ENCODE peak calls at places on chromosomes 16 and 17, in seven cellular contexts. One of them, this sample, is unnamed.

GRCh38 chr17:57211543-57211942 is 44.8 kb upstream of the MSI2 start:
- DNase-seq in AG04450: no peak
- DNase-seq in colonic mucosa: no peak
- DNase-seq in bronchial epithelial cell: peak; percentile 85
- DNase-seq in left ventricle myocardium inferior: no peak
- DNase-seq in fibroblast of lung: peak; percentile 18
- DNase-seq in AG09309: no peak
- DNase-seq in this sample: no peak

GRCh38 chr17:79988163-79988971 is 47.3 kb downstream of the TBC1D16 start:
- DNase-seq in AG09309: peak; percentile 47
- DNase-seq in left ventricle myocardium inferior: no peak
- DNase-seq in fibroblast of lung: peak; percentile 92
- DNase-seq in AG04450: peak; percentile 55
- DNase-seq in colonic mucosa: peak; percentile 83
- DNase-seq in bronchial epithelial cell: peak; percentile 44
- DNase-seq in this sample: no peak

GRCh38 chr17:83109793-83110645 is 30.6 kb downstream of the METRNL start:
- DNase-seq in bronchial epithelial cell: peak; percentile 85
- DNase-seq in colonic mucosa: peak; percentile 82
- DNase-seq in AG09309: peak; percentile 93
- DNase-seq in fibroblast of lung: peak; percentile 94
- DNase-seq in AG04450: peak; percentile 88
- DNase-seq in left ventricle myocardium inferior: peak; percentile 83
- DNase-seq in this sample: peak; percentile 78

GRCh38 chr16:17002557-17002956 is 468.2 kb downstream of the XYLT1 start:
- DNase-seq in AG04450: no peak
- DNase-seq in left ventricle myocardium inferior: no peak
- DNase-seq in AG09309: no peak
- DNase-seq in fibroblast of lung: no peak
- DNase-seq in bronchial epithelial cell: no peak
- DNase-seq in colonic mucosa: no peak
- DNase-seq in this sample: no peak

GRCh38 chr16:75305364-75306101 is 54.1 kb upstream of the BCAR1 start:
- DNase-seq in colonic mucosa: peak; percentile 90
- DNase-seq in AG09309: peak; percentile 100
- DNase-seq in bronchial epithelial cell: peak; percentile 100
- DNase-seq in AG04450: peak; percentile 99
- DNase-seq in fibroblast of lung: peak; percentile 100
- DNase-seq in left ventricle myocardium inferior: peak; percentile 40
- DNase-seq in this sample: peak; percentile 99

GRCh38 chr17:12422632-12423031 is 243.1 kb upstream of the MYOCD start:
- DNase-seq in AG04450: no peak
- DNase-seq in colonic mucosa: no peak
- DNase-seq in bronchial epithelial cell: no peak
- DNase-seq in fibroblast of lung: no peak
- DNase-seq in AG09309: no peak
- DNase-seq in left ventricle myocardium inferior: peak; percentile 55
- DNase-seq in this sample: no peak

GRCh38 chr16:50301626-50302471 is 35.5 kb downstream of the ADCY7 start:
- DNase-seq in AG04450: no peak
- DNase-seq in bronchial epithelial cell: peak; percentile 56
- DNase-seq in colonic mucosa: peak; percentile 51
- DNase-seq in AG09309: peak; percentile 54
- DNase-seq in fibroblast of lung: peak; percentile 71
- DNase-seq in left ventricle myocardium inferior: no peak
- DNase-seq in this sample: peak; percentile 33

GRCh38 chr16:29687755-29688154 is 8.8 kb downstream of the QPRT start:
- DNase-seq in AG09309: no peak
- DNase-seq in fibroblast of lung: no peak
- DNase-seq in bronchial epithelial cell: no peak
- DNase-seq in AG04450: no peak
- DNase-seq in left ventricle myocardium inferior: no peak
- DNase-seq in colonic mucosa: no peak
- DNase-seq in this sample: no peak

GRCh38 chr16:4179763-4180260 is 62.1 kb downstream of the SRL start:
- DNase-seq in colonic mucosa: no peak
- DNase-seq in left ventricle myocardium inferior: no peak
- DNase-seq in AG04450: no peak
- DNase-seq in AG09309: no peak
- DNase-seq in bronchial epithelial cell: no peak
- DNase-seq in fibroblast of lung: no peak
- DNase-seq in this sample: no peak

GRCh38 chr17:56499799-56500388 is 93.6 kb upstream of the NOG start:
- DNase-seq in fibroblast of lung: peak; percentile 52
- DNase-seq in left ventricle myocardium inferior: no peak
- DNase-seq in AG04450: no peak
- DNase-seq in colonic mucosa: no peak
- DNase-seq in AG09309: no peak
- DNase-seq in bronchial epithelial cell: peak; percentile 50
- DNase-seq in this sample: no peak

GRCh38 chr17:21007646-21008045 is 35.2 kb downstream of the USP22 start:
- DNase-seq in fibroblast of lung: no peak
- DNase-seq in AG04450: no peak
- DNase-seq in bronchial epithelial cell: no peak
- DNase-seq in left ventricle myocardium inferior: no peak
- DNase-seq in colonic mucosa: no peak
- DNase-seq in AG09309: no peak
- DNase-seq in this sample: no peak

GRCh38 chr16:72295914-72296313 is 124.0 kb upstream of the PMFBP1 start:
- DNase-seq in left ventricle myocardium inferior: no peak
- DNase-seq in colonic mucosa: no peak
- DNase-seq in fibroblast of lung: no peak
- DNase-seq in AG09309: no peak
- DNase-seq in AG04450: no peak
- DNase-seq in bronchial epithelial cell: peak; percentile 17
- DNase-seq in this sample: no peak

GRCh38 chr16:75002474-75002873 is 3.6 kb downstream of the ZNRF1 start:
- DNase-seq in colonic mucosa: no peak
- DNase-seq in AG09309: no peak
- DNase-seq in left ventricle myocardium inferior: no peak
- DNase-seq in fibroblast of lung: no peak
- DNase-seq in AG04450: no peak
- DNase-seq in bronchial epithelial cell: no peak
- DNase-seq in this sample: no peak

GRCh38 chr17:37368577-37368976 is 7.2 kb upstream of the C17orf78 start:
- DNase-seq in AG09309: no peak
- DNase-seq in colonic mucosa: no peak
- DNase-seq in AG04450: no peak
- DNase-seq in left ventricle myocardium inferior: no peak
- DNase-seq in bronchial epithelial cell: peak; percentile 56
- DNase-seq in fibroblast of lung: peak; percentile 58
- DNase-seq in this sample: no peak

GRCh38 chr16:15950167-15950854 is 895 bp downstream of the ABCC1 start:
- DNase-seq in colonic mucosa: peak; percentile 40
- DNase-seq in AG09309: no peak
- DNase-seq in AG04450: no peak
- DNase-seq in fibroblast of lung: peak; percentile 47
- DNase-seq in left ventricle myocardium inferior: no peak
- DNase-seq in bronchial epithelial cell: peak; percentile 34
- DNase-seq in this sample: no peak

GRCh38 chr17:71118039-71118438 is 948.7 kb downstream of the KCNJ2 start:
- DNase-seq in AG04450: no peak
- DNase-seq in colonic mucosa: no peak
- DNase-seq in left ventricle myocardium inferior: no peak
- DNase-seq in AG09309: no peak
- DNase-seq in bronchial epithelial cell: peak; percentile 47
- DNase-seq in fibroblast of lung: peak; percentile 18
- DNase-seq in this sample: no peak

GRCh38 chr17:61904094-61904710 is 23.6 kb downstream of the INTS2 start:
- DNase-seq in AG09309: no peak
- DNase-seq in bronchial epithelial cell: no peak
- DNase-seq in left ventricle myocardium inferior: no peak
- DNase-seq in fibroblast of lung: no peak
- DNase-seq in AG04450: no peak
- DNase-seq in colonic mucosa: no peak
- DNase-seq in this sample: no peak

GRCh38 chr17:63961355-63962207 is 11.1 kb downstream of the SCN4A start:
- DNase-seq in left ventricle myocardium inferior: peak; percentile 56
- DNase-seq in fibroblast of lung: peak; percentile 85
- DNase-seq in AG09309: no peak
- DNase-seq in AG04450: no peak
- DNase-seq in bronchial epithelial cell: peak; percentile 59
- DNase-seq in colonic mucosa: peak; percentile 64
- DNase-seq in this sample: no peak

GRCh38 chr17:57823469-57824401 is 26.1 kb downstream of the MRPS23 start:
- DNase-seq in colonic mucosa: no peak
- DNase-seq in AG04450: no peak
- DNase-seq in fibroblast of lung: peak; percentile 51
- DNase-seq in left ventricle myocardium inferior: no peak
- DNase-seq in bronchial epithelial cell: no peak
- DNase-seq in AG09309: no peak
- DNase-seq in this sample: no peak

GRCh38 chr16:2483160-2483559 is 8.2 kb downstream of the TBC1D24 start:
- DNase-seq in bronchial epithelial cell: no peak
- DNase-seq in fibroblast of lung: no peak
- DNase-seq in colonic mucosa: no peak
- DNase-seq in left ventricle myocardium inferior: no peak
- DNase-seq in AG09309: no peak
- DNase-seq in AG04450: no peak
- DNase-seq in this sample: no peak

GRCh38 chr17:65155622-65156021 is 18.5 kb downstream of the RGS9 start:
- DNase-seq in AG09309: no peak
- DNase-seq in bronchial epithelial cell: no peak
- DNase-seq in left ventricle myocardium inferior: no peak
- DNase-seq in colonic mucosa: no peak
- DNase-seq in AG04450: no peak
- DNase-seq in fibroblast of lung: no peak
- DNase-seq in this sample: no peak

GRCh38 chr17:54891176-54891821 is 9.4 kb upstream of the TOM1L1 start:
- DNase-seq in bronchial epithelial cell: peak; percentile 62
- DNase-seq in left ventricle myocardium inferior: no peak
- DNase-seq in colonic mucosa: no peak
- DNase-seq in AG04450: peak; percentile 57
- DNase-seq in fibroblast of lung: peak; percentile 77
- DNase-seq in AG09309: peak; percentile 23
- DNase-seq in this sample: no peak
- TF ChIP-seq CTCF in bronchial epithelial cell: peak; percentile 36
- TF ChIP-seq CTCF in left ventricle myocardium inferior: peak; percentile 46
- TF ChIP-seq CTCF in colonic mucosa: peak; percentile 17
- TF ChIP-seq CTCF in AG04450: peak; percentile 56
- TF ChIP-seq CTCF in fibroblast of lung: peak; percentile 49
- TF ChIP-seq CTCF in AG09309: peak; percentile 39
- TF ChIP-seq CTCF in this sample: no peak

GRCh38 chr17:4553669-4554068 is 1.5 kb downstream of the MYBBP1A start:
- DNase-seq in AG09309: no peak
- DNase-seq in bronchial epithelial cell: no peak
- DNase-seq in left ventricle myocardium inferior: no peak
- DNase-seq in fibroblast of lung: no peak
- DNase-seq in AG04450: no peak
- DNase-seq in colonic mucosa: no peak
- DNase-seq in this sample: no peak
- H3K4me3 ChIP-seq in AG09309: peak overlapping the region; percentile 93
- H3K4me3 ChIP-seq in bronchial epithelial cell: peak overlapping the region; percentile 100
- H3K4me3 ChIP-seq in left ventricle myocardium inferior: no peak overlapping the region
- H3K4me3 ChIP-seq in fibroblast of lung: no peak overlapping the region
- H3K4me3 ChIP-seq in AG04450: peak overlapping the region; percentile 97
- H3K4me3 ChIP-seq in colonic mucosa: no peak overlapping the region
- H3K4me3 ChIP-seq in this sample: peak overlapping the region; percentile 99

DNA sequence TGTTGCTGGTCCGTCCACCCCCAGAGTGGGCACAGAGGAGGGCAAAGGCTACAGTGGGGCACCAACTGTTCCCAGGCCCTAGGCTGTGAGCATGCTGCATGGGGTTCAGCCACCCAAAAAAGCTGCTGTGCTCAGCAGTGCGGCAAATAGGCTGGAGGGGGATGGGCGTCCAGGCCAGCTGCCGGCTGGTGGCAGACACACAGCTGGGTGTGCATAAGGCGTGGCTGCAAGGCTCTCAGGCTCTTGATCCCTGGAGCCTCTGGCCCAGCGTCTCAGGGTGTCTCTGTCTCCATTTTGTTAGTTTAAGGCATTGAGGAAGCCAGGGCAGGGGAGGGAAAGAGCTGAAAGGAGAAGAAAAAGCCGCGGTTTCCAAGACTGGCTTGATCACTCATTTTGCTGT is 8.8 kb downstream of the RPL19 start:
- DNase-seq in bronchial epithelial cell: no peak
- DNase-seq in colonic mucosa: peak; percentile 76
- DNase-seq in AG04450: no peak
- DNase-seq in fibroblast of lung: peak; percentile 27
- DNase-seq in AG09309: no peak
- DNase-seq in left ventricle myocardium inferior: no peak
- DNase-seq in this sample: no peak
- TF ChIP-seq CTCF in bronchial epithelial cell: no peak
- TF ChIP-seq CTCF in colonic mucosa: no peak
- TF ChIP-seq CTCF in AG04450: no peak
- TF ChIP-seq CTCF in fibroblast of lung: no peak
- TF ChIP-seq CTCF in AG09309: no peak
- TF ChIP-seq CTCF in left ventricle myocardium inferior: no peak
- TF ChIP-seq CTCF in this sample: no peak

DNA sequence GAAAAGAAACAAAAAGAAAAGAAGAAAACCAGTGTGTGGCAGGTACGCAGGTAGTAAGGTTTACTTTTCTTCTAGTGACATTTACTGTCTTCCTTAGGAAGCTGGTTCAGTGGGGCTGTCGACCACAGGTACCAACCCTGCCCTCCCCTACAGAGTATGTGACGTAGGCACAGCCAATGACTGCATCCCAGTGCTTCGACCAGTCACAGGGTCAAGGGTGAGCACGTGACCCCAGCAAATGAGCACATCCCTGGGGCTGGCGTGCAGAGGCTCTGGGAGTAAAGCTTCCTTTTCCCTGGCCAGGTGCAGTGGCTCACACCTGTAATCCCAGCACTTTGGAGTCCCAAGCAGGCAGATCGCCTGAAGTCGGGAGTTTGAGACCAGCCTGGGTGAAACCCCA is 38.9 kb upstream of the PLCG2 start:
- DNase-seq in fibroblast of lung: no peak
- DNase-seq in bronchial epithelial cell: no peak
- DNase-seq in AG09309: no peak
- DNase-seq in colonic mucosa: no peak
- DNase-seq in left ventricle myocardium inferior: no peak
- DNase-seq in AG04450: no peak
- DNase-seq in this sample: no peak
- H3K4me3 ChIP-seq in fibroblast of lung: no peak overlapping the region
- H3K4me3 ChIP-seq in bronchial epithelial cell: no peak overlapping the region
- H3K4me3 ChIP-seq in AG09309: no peak overlapping the region
- H3K4me3 ChIP-seq in colonic mucosa: no peak overlapping the region
- H3K4me3 ChIP-seq in left ventricle myocardium inferior: no peak overlapping the region
- H3K4me3 ChIP-seq in AG04450: no peak overlapping the region
- H3K4me3 ChIP-seq in this sample: no peak overlapping the region